ENCODE peak calls at places on chromosomes 2 and 18, in nine cellular contexts. One of them, this sample, is unnamed. For H3K27me3, the result is how much of the 10 kb centered on the place peaks cover.

GRCh38 chr18:8657873-8658521 is 47.4 kb upstream of the MTCL1 start:
- DNase-seq in spleen: no peak
- DNase-seq in HepG2: no peak
- DNase-seq in GM12878: no peak
- DNase-seq in psoas muscle: no peak
- DNase-seq in right cardiac atrium: no peak
- DNase-seq in sigmoid colon: no peak
- DNase-seq in breast epithelium: no peak
- DNase-seq in H1: no peak
- DNase-seq in this sample: no peak

GRCh38 chr2:25039126-25039525 is 2.8 kb upstream of the EFR3B start:
- DNase-seq in psoas muscle: no peak
- DNase-seq in GM12878: no peak
- DNase-seq in breast epithelium: no peak
- DNase-seq in spleen: no peak
- DNase-seq in H1: no peak
- DNase-seq in right cardiac atrium: no peak
- DNase-seq in HepG2: no peak
- DNase-seq in sigmoid colon: no peak
- DNase-seq in this sample: no peak

GRCh38 chr18:80132196-80132812 is 23.2 kb downstream of the ADNP2 start:
- DNase-seq in H1: no peak
- DNase-seq in breast epithelium: no peak
- DNase-seq in spleen: no peak
- DNase-seq in GM12878: no peak
- DNase-seq in right cardiac atrium: no peak
- DNase-seq in psoas muscle: no peak
- DNase-seq in sigmoid colon: no peak
- DNase-seq in HepG2: no peak
- DNase-seq in this sample: no peak

GRCh38 chr2:38666578-38666926 is 638 bp downstream of the GALM start:
- DNase-seq in psoas muscle: no peak
- DNase-seq in GM12878: no peak
- DNase-seq in right cardiac atrium: no peak
- DNase-seq in breast epithelium: no peak
- DNase-seq in HepG2: peak
- DNase-seq in sigmoid colon: no peak
- DNase-seq in H1: no peak
- DNase-seq in spleen: no peak
- DNase-seq in this sample: no peak

GRCh38 chr2:240581811-240582210 is 4.7 kb upstream of the CAPN10 start:
- DNase-seq in spleen: no peak
- DNase-seq in breast epithelium: no peak
- DNase-seq in right cardiac atrium: peak
- DNase-seq in HepG2: no peak
- DNase-seq in H1: no peak
- DNase-seq in sigmoid colon: no peak
- DNase-seq in psoas muscle: no peak
- DNase-seq in GM12878: no peak
- DNase-seq in this sample: no peak

GRCh38 chr2:42492691-42493467 is 903 bp downstream of the KCNG3 start:
- DNase-seq in breast epithelium: no peak
- DNase-seq in GM12878: no peak
- DNase-seq in right cardiac atrium: peak
- DNase-seq in spleen: peak
- DNase-seq in HepG2: no peak
- DNase-seq in sigmoid colon: no peak
- DNase-seq in H1: no peak
- DNase-seq in psoas muscle: no peak
- DNase-seq in this sample: no peak

GRCh38 chr2:45739796-45740485 is 88.5 kb downstream of the PRKCE start:
- DNase-seq in right cardiac atrium: no peak
- DNase-seq in spleen: no peak
- DNase-seq in psoas muscle: no peak
- DNase-seq in sigmoid colon: no peak
- DNase-seq in H1: no peak
- DNase-seq in GM12878: no peak
- DNase-seq in breast epithelium: no peak
- DNase-seq in HepG2: no peak
- DNase-seq in this sample: no peak

GRCh38 chr2:13584020-13584419 is 867.3 kb downstream of the TRIB2 start:
- DNase-seq in psoas muscle: no peak
- DNase-seq in spleen: no peak
- DNase-seq in HepG2: no peak
- DNase-seq in right cardiac atrium: no peak
- DNase-seq in GM12878: no peak
- DNase-seq in H1: no peak
- DNase-seq in sigmoid colon: no peak
- DNase-seq in breast epithelium: no peak
- DNase-seq in this sample: no peak

GRCh38 chr2:235059161-235059560 is 107.3 kb downstream of the SH3BP4 start:
- DNase-seq in psoas muscle: no peak
- DNase-seq in spleen: no peak
- DNase-seq in HepG2: no peak
- DNase-seq in sigmoid colon: no peak
- DNase-seq in GM12878: no peak
- DNase-seq in breast epithelium: no peak
- DNase-seq in H1: no peak
- DNase-seq in right cardiac atrium: no peak
- DNase-seq in this sample: no peak

GRCh38 chr2:10495311-10495987 is 47.3 kb upstream of the ODC1 start:
- DNase-seq in breast epithelium: no peak
- DNase-seq in sigmoid colon: no peak
- DNase-seq in H1: no peak
- DNase-seq in GM12878: no peak
- DNase-seq in psoas muscle: no peak
- DNase-seq in spleen: peak
- DNase-seq in right cardiac atrium: no peak
- DNase-seq in HepG2: no peak
- DNase-seq in this sample: peak

GRCh38 chr2:115910270-115910669 is 1467.8 kb downstream of the DPP10 start:
- DNase-seq in psoas muscle: no peak
- DNase-seq in HepG2: no peak
- DNase-seq in right cardiac atrium: no peak
- DNase-seq in sigmoid colon: no peak
- DNase-seq in H1: no peak
- DNase-seq in breast epithelium: no peak
- DNase-seq in GM12878: no peak
- DNase-seq in spleen: no peak
- DNase-seq in this sample: no peak
- H3K27me3 ChIP-seq in psoas muscle: under half
- H3K27me3 ChIP-seq in HepG2: under half
- H3K27me3 ChIP-seq in right cardiac atrium: under half
- H3K27me3 ChIP-seq in sigmoid colon: under half
- H3K27me3 ChIP-seq in H1: under half
- H3K27me3 ChIP-seq in breast epithelium: under half
- H3K27me3 ChIP-seq in GM12878: under half
- H3K27me3 ChIP-seq in spleen: under half
- H3K27me3 ChIP-seq in this sample: under half

GRCh38 chr2:72952961-72953360 is 35.6 kb downstream of the EMX1 start:
- DNase-seq in HepG2: no peak
- DNase-seq in breast epithelium: no peak
- DNase-seq in H1: no peak
- DNase-seq in sigmoid colon: no peak
- DNase-seq in right cardiac atrium: no peak
- DNase-seq in GM12878: no peak
- DNase-seq in spleen: no peak
- DNase-seq in psoas muscle: no peak
- DNase-seq in this sample: no peak

GRCh38 chr2:72954376-72955187 is 37.3 kb downstream of the EMX1 start:
- DNase-seq in spleen: no peak
- DNase-seq in psoas muscle: no peak
- DNase-seq in breast epithelium: no peak
- DNase-seq in HepG2: no peak
- DNase-seq in sigmoid colon: no peak
- DNase-seq in right cardiac atrium: no peak
- DNase-seq in H1: no peak
- DNase-seq in GM12878: no peak
- DNase-seq in this sample: no peak

GRCh38 chr2:72955188-72956049 is 38.1 kb downstream of the EMX1 start:
- DNase-seq in HepG2: no peak
- DNase-seq in right cardiac atrium: no peak
- DNase-seq in H1: no peak
- DNase-seq in breast epithelium: no peak
- DNase-seq in psoas muscle: peak
- DNase-seq in sigmoid colon: no peak
- DNase-seq in GM12878: no peak
- DNase-seq in spleen: no peak
- DNase-seq in this sample: no peak

GRCh38 chr2:72953528-72953927 is 36.2 kb downstream of the EMX1 start:
- DNase-seq in H1: no peak
- DNase-seq in breast epithelium: no peak
- DNase-seq in right cardiac atrium: no peak
- DNase-seq in psoas muscle: no peak
- DNase-seq in spleen: no peak
- DNase-seq in sigmoid colon: no peak
- DNase-seq in GM12878: no peak
- DNase-seq in HepG2: no peak
- DNase-seq in this sample: no peak

DNA sequence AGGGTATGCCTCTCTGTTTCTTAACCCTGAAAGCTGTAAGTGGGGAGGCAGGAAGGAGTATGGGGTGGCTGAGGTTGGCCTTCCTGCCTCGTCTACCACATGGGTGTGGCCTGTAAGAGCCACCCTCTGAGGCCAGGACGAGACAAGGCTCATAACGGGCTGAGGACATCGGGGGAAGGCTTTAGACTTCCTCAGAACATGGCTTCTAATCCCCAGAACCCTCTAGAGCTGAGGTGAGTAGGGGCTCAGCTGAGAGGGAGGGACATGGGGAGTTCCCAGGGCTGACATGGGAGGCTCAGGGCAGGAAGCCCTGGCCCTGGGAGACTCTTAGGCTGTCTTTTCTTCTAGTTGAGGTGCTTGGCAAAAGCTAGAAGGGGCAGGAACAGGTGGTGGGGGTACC is 36.7 kb downstream of the EMX1 start:
- DNase-seq in HepG2: no peak
- DNase-seq in H1: no peak
- DNase-seq in right cardiac atrium: no peak
- DNase-seq in psoas muscle: no peak
- DNase-seq in spleen: no peak
- DNase-seq in sigmoid colon: no peak
- DNase-seq in breast epithelium: no peak
- DNase-seq in GM12878: no peak
- DNase-seq in this sample: no peak
- H3K27me3 ChIP-seq in HepG2: under half
- H3K27me3 ChIP-seq in H1: under half
- H3K27me3 ChIP-seq in right cardiac atrium: under half
- H3K27me3 ChIP-seq in psoas muscle: under half
- H3K27me3 ChIP-seq in spleen: under half
- H3K27me3 ChIP-seq in sigmoid colon: under half
- H3K27me3 ChIP-seq in breast epithelium: under half
- H3K27me3 ChIP-seq in GM12878: under half
- H3K27me3 ChIP-seq in this sample: under half

DNA sequence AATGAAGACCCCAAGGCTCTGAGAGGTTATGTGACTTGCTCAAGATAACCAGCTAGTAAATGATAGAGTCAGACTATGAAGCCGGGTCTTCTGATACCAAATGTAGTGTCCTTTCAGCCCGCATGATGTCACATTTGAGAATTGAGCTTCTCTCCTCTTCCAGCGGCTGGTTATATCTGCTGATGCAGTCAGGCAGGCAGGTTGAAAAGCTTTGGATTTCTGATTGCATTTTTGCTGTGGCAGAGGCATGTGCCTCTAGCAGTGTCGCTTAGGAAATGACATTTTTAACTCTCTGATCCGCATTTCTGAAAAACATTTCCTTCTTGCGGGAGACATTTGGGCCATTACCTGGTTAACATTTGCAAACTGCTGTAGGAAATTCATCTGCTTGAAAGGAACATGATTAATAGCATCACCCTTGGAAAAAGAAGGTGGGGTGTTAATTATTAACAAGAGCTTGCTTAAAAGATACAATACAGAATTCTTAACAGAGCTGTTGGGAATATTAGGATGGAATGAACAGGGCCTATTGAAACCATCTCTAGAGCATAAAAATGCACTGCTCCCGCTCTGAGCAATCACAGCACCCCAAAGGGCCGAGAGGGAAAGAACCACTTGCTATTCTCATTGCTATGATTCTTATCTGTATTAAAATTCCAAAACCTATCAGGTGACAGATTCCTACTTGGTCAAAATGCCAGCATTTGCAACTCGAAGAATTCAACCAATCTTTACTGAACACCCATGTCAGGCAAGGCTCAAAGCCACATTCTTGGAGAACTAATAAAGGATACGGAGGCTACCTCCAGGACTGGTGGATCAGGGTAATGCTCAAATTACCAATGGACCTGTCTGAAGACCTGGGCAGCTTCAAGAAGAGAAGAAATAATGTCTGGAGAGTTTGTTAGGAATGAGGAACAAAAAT is 25.9 kb downstream of the MRO start:
- DNase-seq in psoas muscle: no peak
- DNase-seq in HepG2: no peak
- DNase-seq in GM12878: no peak
- DNase-seq in right cardiac atrium: no peak
- DNase-seq in breast epithelium: no peak
- DNase-seq in spleen: no peak
- DNase-seq in H1: no peak
- DNase-seq in sigmoid colon: no peak
- DNase-seq in this sample: no peak
- H3K27me3 ChIP-seq in psoas muscle: under half
- H3K27me3 ChIP-seq in HepG2: under half
- H3K27me3 ChIP-seq in GM12878: under half
- H3K27me3 ChIP-seq in right cardiac atrium: under half
- H3K27me3 ChIP-seq in breast epithelium: under half
- H3K27me3 ChIP-seq in spleen: under half
- H3K27me3 ChIP-seq in H1: under half
- H3K27me3 ChIP-seq in sigmoid colon: under half
- H3K27me3 ChIP-seq in this sample: under half

DNA sequence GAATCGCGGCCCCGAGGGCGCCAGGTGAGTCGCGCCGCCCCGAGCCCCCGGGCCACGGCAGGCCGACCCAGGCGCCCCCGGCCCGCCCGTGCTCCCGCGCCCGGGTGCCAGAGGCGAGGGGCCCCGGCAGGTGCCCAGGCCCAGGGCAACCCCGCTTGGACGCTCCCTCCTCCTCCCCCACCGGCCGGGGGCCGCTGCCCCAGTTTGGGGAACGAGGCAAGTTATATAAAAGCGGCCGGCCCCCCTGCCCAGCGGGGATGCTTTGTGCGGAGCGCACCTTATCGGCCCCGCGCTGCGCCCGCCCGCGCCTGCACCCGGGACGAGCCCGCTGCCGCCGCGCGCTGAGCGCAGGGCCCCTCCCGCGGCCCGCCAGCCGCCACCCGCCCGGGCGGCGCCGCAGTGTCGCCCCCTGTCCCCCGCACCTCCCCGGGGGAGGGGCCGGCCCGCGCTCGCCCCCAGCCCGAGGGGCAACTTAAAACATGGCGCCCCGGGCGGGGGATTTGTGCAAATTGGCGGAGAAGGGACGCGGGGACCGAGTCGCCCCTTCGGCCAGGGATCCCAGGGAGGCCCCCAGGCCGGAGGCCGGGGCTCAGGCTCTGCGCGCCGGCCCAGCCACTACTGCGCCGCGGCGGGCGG is 643 bp downstream of the EPB41L3 start:
- DNase-seq in spleen: peak
- DNase-seq in psoas muscle: peak
- DNase-seq in GM12878: no peak
- DNase-seq in H1: no peak
- DNase-seq in right cardiac atrium: peak
- DNase-seq in sigmoid colon: peak
- DNase-seq in HepG2: no peak
- DNase-seq in breast epithelium: no peak
- DNase-seq in this sample: no peak
- H3K27me3 ChIP-seq in spleen: under half
- H3K27me3 ChIP-seq in psoas muscle: under half
- H3K27me3 ChIP-seq in GM12878: under half
- H3K27me3 ChIP-seq in H1: under half
- H3K27me3 ChIP-seq in right cardiac atrium: under half
- H3K27me3 ChIP-seq in sigmoid colon: under half
- H3K27me3 ChIP-seq in HepG2: under half
- H3K27me3 ChIP-seq in breast epithelium: under half
- H3K27me3 ChIP-seq in this sample: under half

This sample was measured in right atrium auricular region.